ENCODE peak calls at places on chromosome 9, in seven cellular contexts. K is stimulated activated CD8-positive, alpha-beta memory T cell treated with anti-CD3 and anti-CD28 coated beads, Interleukin-15, amount 100 ng/mL, for 4 hours; I is T-helper 2 cell; G is psoas muscle; U is EH; J is PC-9; X is CD4-positive, alpha-beta T cell. O is an unnamed sample.

GRCh38 chr9:677461-678097 is 163.9 kb upstream of the DMRT1 start:
- DNase-seq in K (no peak), I (no peak), G (no peak), U (no peak), J (no peak), X (no peak), O (no peak)

GRCh38 chr9:36116593-36116992 is 19.9 kb upstream of the GLIPR2 start:
- DNase-seq in K (no peak), I (no peak), G (no peak), U (no peak), J (no peak), X (no peak), O (no peak)

GRCh38 chr9:2802494-2802921 is 41.4 kb downstream of the PUM3 start:
- DNase-seq in K (no peak), I (no peak), G (no peak), U (peak), J (no peak), X (no peak), O (no peak)

GRCh38 chr9:85223506-85224108 is 518.1 kb downstream of the AGTPBP1 start:
- DNase-seq in K (no peak), I (no peak), G (no peak), U (peak), J (no peak), X (no peak), O (no peak)

GRCh38 chr9:91245432-91246313 is 116.0 kb downstream of the AUH start:
- DNase-seq in K (no peak), I (no peak), G (no peak), U (peak), J (no peak), X (no peak), O (no peak)

GRCh38 chr9:74697535-74697934 is 190.2 kb downstream of the TRPM6 start:
- DNase-seq in K (no peak), I (no peak), G (no peak), U (no peak), J (no peak), X (no peak), O (no peak)

GRCh38 chr9:76626980-76627379 is 137.3 kb upstream of the PCA3 start:
- DNase-seq in K (no peak), I (no peak), G (no peak), U (no peak), J (no peak), X (no peak), O (no peak)

GRCh38 chr9:89803403-89803802 is 198.6 kb downstream of the GADD45G start:
- DNase-seq in K (no peak), I (no peak), G (no peak), U (no peak), J (no peak), X (no peak), O (no peak)

GRCh38 chr9:117487555-117488175 is 72.8 kb upstream of the ASTN2 start:
- DNase-seq in K (no peak), I (no peak), G (peak), U (peak), J (no peak), X (no peak), O (no peak)

GRCh38 chr9:72844440-72844768 is 108.4 kb downstream of the ALDH1A1 start:
- DNase-seq in K (no peak), I (no peak), G (no peak), U (no peak), J (no peak), X (no peak), O (no peak)

GRCh38 chr9:116693233-116693731 is 6.2 kb downstream of the TRIM32 start:
- DNase-seq in K (no peak), I (no peak), G (no peak), U (peak), J (peak), X (no peak), O (no peak)

O was measured in HCT116.